ENCODE peak calls at places on chromosomes 12 and 14, in six cellular contexts. Q is spleen, H is sigmoid colon, G is colonic mucosa, J is fibroblast of villous mesenchyme, D is fibroblast of pulmonary artery. W is an unnamed sample.

GRCh38 chr12:25581067-25581466 is 28.0 kb upstream of the LMNTD1 start:
- DNase-seq in Q (no peak), H (no peak), G (no peak), J (no peak), D (no peak), W (no peak)

GRCh38 chr12:115468087-115468510 is 784.1 kb upstream of the TBX3 start:
- DNase-seq in Q (no peak), H (no peak), G (peak; percentile 66), J (no peak), D (peak; percentile 54), W (no peak)

GRCh38 chr14:71488703-71489141 is 443.5 kb upstream of the RGS6 start:
- DNase-seq in Q (no peak), H (no peak), G (no peak), J (peak; percentile 48), D (peak; percentile 56), W (no peak)

GRCh38 chr12:47509398-47509851 is 196.4 kb downstream of the RPAP3 start:
- DNase-seq in Q (no peak), H (no peak), G (no peak), J (peak; percentile 69), D (peak; percentile 13), W (no peak)

GRCh38 chr14:98909251-98909944 is 362.6 kb downstream of the BCL11B start:
- DNase-seq in Q (no peak), H (no peak), G (no peak), J (no peak), D (no peak), W (no peak)

GRCh38 chr12:28172434-28173030 is 17.7 kb upstream of the CCDC91 start:
- DNase-seq in Q (no peak), H (no peak), G (peak; percentile 33), J (peak; percentile 53), D (peak; percentile 80), W (peak; percentile 53)

GRCh38 chr12:67034110-67034879 is 234.9 kb upstream of the CAND1 start:
- DNase-seq in Q (no peak), H (no peak), G (no peak), J (no peak), D (no peak), W (peak; percentile 29)

GRCh38 chr12:76529226-76529918 is 30.2 kb downstream of the OSBPL8 start:
- DNase-seq in Q (no peak), H (no peak), G (no peak), J (peak; percentile 47), D (peak; percentile 23), W (no peak)

GRCh38 chr14:106549064-106549463 is 1022.7 kb downstream of the TMEM121 start:
- DNase-seq in Q (no peak), H (no peak), G (no peak), J (no peak), D (no peak), W (no peak)

GRCh38 chr12:219891-220352 is 6.0 kb upstream of the SLC6A12 start:
- DNase-seq in Q (peak; percentile 88), H (no peak), G (peak; percentile 79), J (peak; percentile 24), D (peak; percentile 41), W (peak; percentile 94)

GRCh38 chr14:65156568-65157366 is 54.5 kb upstream of the MAX start:
- DNase-seq in Q (peak; percentile 84), H (no peak), G (no peak), J (peak; percentile 78), D (peak; percentile 87), W (no peak)

GRCh38 chr12:131357152-131357747 is 353.6 kb upstream of the SFSWAP start:
- DNase-seq in Q (no peak), H (no peak), G (no peak), J (no peak), D (no peak), W (no peak)

GRCh38 chr12:89319111-89319510 is 33.2 kb downstream of the DUSP6 start:
- DNase-seq in Q (no peak), H (no peak), G (no peak), J (peak; percentile 67), D (peak; percentile 66), W (peak; percentile 25)

GRCh38 chr14:70069186-70069585 is 119.6 kb downstream of the SLC8A3 start:
- DNase-seq in Q (no peak), H (no peak), G (no peak), J (no peak), D (no peak), W (no peak)

GRCh38 chr12:101772019-101772774 is 32.9 kb upstream of the SYCP3 start:
- DNase-seq in Q (no peak), H (no peak), G (no peak), J (peak; percentile 20), D (no peak), W (no peak)

GRCh38 chr14:95274874-95275273 is 44.8 kb downstream of the CLMN start:
- DNase-seq in Q (no peak), H (no peak), G (no peak), J (no peak), D (no peak), W (no peak)

GRCh38 chr12:55220725-55221124 is at the start of gene OR10A7:
- DNase-seq in Q (no peak), H (no peak), G (no peak), J (no peak), D (no peak), W (no peak)

DNA sequence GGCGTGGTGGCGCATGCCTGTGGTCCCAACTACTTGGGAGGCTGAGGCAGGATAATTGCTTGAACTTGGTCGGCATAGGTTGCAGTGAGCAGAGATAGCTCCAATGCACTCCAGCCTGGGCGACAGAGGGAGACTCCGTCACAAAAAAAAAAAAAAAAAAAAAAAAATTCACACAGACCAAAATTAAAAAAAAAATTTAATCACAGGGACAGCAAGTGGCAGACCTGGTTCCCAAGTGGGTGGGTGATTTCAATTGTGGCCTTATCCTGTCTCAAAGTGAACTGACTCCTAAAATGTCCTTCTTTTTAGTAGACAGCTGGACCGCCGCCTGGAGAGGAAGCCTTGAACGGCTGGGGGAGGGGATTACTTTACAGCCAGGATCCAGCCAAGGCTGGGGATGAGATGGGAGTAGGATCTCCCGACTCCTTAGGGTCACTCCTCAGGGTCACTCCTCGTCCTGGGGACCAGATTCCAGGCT is 1.6 kb upstream of the KCNH3 start:
- DNase-seq in Q (no peak), H (no peak), G (no peak), J (no peak), D (no peak), W (no peak)
- H3K4me3 ChIP-seq in Q (peak overlapping the region; percentile 55), H (no peak overlapping the region), G (peak overlapping the region; percentile 46), J (peak overlapping the region; percentile 26), D (peak overlapping the region; percentile 22), W (peak overlapping the region; percentile 49)

GRCh38 chr12:104234926-104235499 is 19.4 kb downstream of the TXNRD1 start:
- DNase-seq in Q (no peak), H (no peak), G (no peak), J (no peak), D (no peak), W (peak; percentile 12)
- H3K4me3 ChIP-seq in Q (no peak overlapping the region), H (no peak overlapping the region), G (no peak overlapping the region), J (no peak overlapping the region), D (no peak overlapping the region), W (no peak overlapping the region)

DNA sequence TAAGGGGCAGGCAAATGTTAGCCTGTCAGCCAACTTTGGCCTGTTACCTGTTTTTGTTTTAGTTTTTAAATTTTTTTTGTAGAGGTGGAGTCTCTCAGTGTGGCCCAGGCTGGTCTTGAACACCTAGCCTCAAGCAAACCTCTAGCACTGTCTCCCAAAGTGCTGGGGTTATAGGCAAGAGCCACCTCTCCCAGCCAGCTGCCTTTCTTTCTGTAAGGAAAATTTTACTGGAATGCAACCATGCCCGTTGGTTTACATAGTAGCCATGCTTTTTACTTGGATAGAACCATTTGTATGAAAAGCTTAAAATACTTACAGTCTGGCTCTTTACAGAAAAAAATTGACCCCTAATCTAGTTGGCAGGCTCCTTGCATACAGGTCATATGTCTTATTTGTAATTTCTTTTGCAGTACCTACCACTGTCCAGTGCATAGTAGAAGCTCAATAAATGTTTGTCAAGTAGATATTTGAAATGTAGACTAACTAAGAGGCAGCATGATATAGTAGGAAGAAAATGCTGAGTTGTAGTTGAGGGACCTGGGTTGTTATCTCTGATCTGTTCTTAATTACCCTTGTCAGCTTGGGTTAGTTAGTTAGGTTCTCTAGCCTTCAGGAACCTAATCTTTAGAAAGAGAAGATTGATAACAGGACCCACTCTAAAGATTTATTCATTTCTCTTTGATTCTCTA is 4.7 kb downstream of the MDM2 start:
- DNase-seq in Q (no peak), H (peak; percentile 18), G (no peak), J (no peak), D (no peak), W (no peak)
- H3K4me3 ChIP-seq in Q (no peak overlapping the region), H (no peak overlapping the region), G (no peak overlapping the region), J (peak overlapping the region; percentile 41), D (peak overlapping the region; percentile 98), W (no peak overlapping the region)

GRCh38 chr12:32897688-32898573 is 1.4 kb upstream of the PKP2 start:
- DNase-seq in Q (no peak), H (no peak), G (no peak), J (no peak), D (no peak), W (no peak)
- H3K4me3 ChIP-seq in Q (no peak overlapping the region), H (no peak overlapping the region), G (peak overlapping the region; percentile 83), J (no peak overlapping the region), D (no peak overlapping the region), W (peak overlapping the region; percentile 91)

W was measured in neural progenitor cell.